ENCODE peak calls at places on chromosomes 6 and 20, in seven cellular contexts. J is stimulated activated naive B cell treated with anti-CD40 and anti-IgM and Interleukin-4, amounts not matched to agents 10 μg/mL and 1 μg/mL and 100 μg/mL, for 72 hours; D is Right ventricle myocardium superior; O is activated naive CD4-positive, alpha-beta T cell treated with anti-CD3 and anti-CD28 coated beads for 36 hours; G is retinal pigment epithelial cell; S is heart right ventricle; P is right cardiac atrium. E is an unnamed sample.

GRCh38 chr6:151067684-151068596 is 171.8 kb upstream of the AKAP12 start:
- DNase-seq in D (peak; percentile 77), G (peak; percentile 68), O (no peak), S (peak; percentile 64), P (peak; percentile 77), J (no peak), E (no peak)

GRCh38 chr20:1949306-1949705 is 44.6 kb downstream of the PDYN start:
- DNase-seq in O (no peak), J (no peak), P (no peak), S (no peak), D (no peak), G (no peak), E (no peak)

GRCh38 chr6:39530201-39530759 is 194.9 kb downstream of the KIF6 start:
- DNase-seq in G (no peak), D (no peak), J (peak; percentile 58), S (no peak), P (no peak), O (no peak), E (no peak)

GRCh38 chr20:5859611-5860010 is 90.7 kb downstream of the TRMT6 start:
- DNase-seq in G (no peak), D (no peak), J (no peak), P (no peak), O (no peak), S (no peak), E (no peak)

GRCh38 chr20:4014031-4014474 is 1.3 kb downstream of the RNF24 start:
- DNase-seq in O (peak; percentile 52), P (no peak), S (peak; percentile 52), J (no peak), G (peak; percentile 52), D (no peak), E (no peak)

GRCh38 chr6:9233686-9234085 is 798.3 kb upstream of the SLC35B3 start:
- DNase-seq in O (no peak), J (no peak), D (no peak), S (no peak), G (no peak), P (no peak), E (no peak)

GRCh38 chr20:1309439-1309847 is 19.5 kb downstream of the SDCBP2 start:
- DNase-seq in G (no peak), P (no peak), O (no peak), D (no peak), J (no peak), S (no peak), E (no peak)

GRCh38 chr6:14711056-14711703 is 534.7 kb upstream of the JARID2 start:
- DNase-seq in G (no peak), P (no peak), D (no peak), J (no peak), S (peak; percentile 49), O (peak; percentile 86), E (no peak)

GRCh38 chr20:44651507-44652373 is at the start of gene ADA:
- DNase-seq in G (no peak), S (peak; percentile 77), O (peak; percentile 46), P (peak; percentile 91), D (peak; percentile 84), J (peak; percentile 68), E (no peak)

GRCh38 chr20:1555952-1556351 is 1.6 kb downstream of the SIRPD start:
- DNase-seq in P (no peak), O (no peak), J (no peak), G (no peak), S (no peak), D (no peak), E (no peak)

E was measured in chondrocyte.